ENCODE peak calls at places on chromosomes 5 and 9, in nine cellular contexts. X is CD8-positive, alpha-beta T cell; Z is right cardiac atrium; O is colonic mucosa; F is endodermal cell; T is gastrocnemius medialis; V is Peyer's patch; L is cardiac muscle cell; E is esophagus squamous epithelium. H is an unnamed sample.

GRCh38 chr5:119453045-119453383 is 717 bp downstream of the HSD17B4 start:
- DNase-seq in X (no peak), Z (no peak), O (peak; percentile 32), F (no peak), T (no peak), V (no peak), L (peak; percentile 28), E (no peak), H (peak; percentile 13)

GRCh38 chr5:19928556-19929421 is 59.2 kb downstream of the CDH18 start:
- DNase-seq in X (no peak), Z (no peak), O (no peak), F (no peak), T (no peak), V (no peak), L (no peak), E (no peak), H (peak; percentile 38)

GRCh38 chr9:107218834-107219485 is 64.1 kb upstream of the RAD23B start:
- DNase-seq in X (no peak), Z (no peak), O (no peak), F (no peak), T (no peak), V (no peak), L (no peak), E (no peak), H (no peak)

GRCh38 chr9:110126986-110127864 is 80.7 kb downstream of the C9orf152 start:
- DNase-seq in X (no peak), Z (peak; percentile 91), O (peak; percentile 61), F (peak; percentile 84), T (peak; percentile 5), V (no peak), L (peak; percentile 83), E (no peak), H (no peak)

GRCh38 chr5:151917931-151918330 is 6.7 kb downstream of the GLRA1 start:
- DNase-seq in X (no peak), Z (no peak), O (no peak), F (no peak), T (no peak), V (no peak), L (no peak), E (no peak), H (no peak)

GRCh38 chr5:50745221-50745620 is 78.8 kb downstream of the PARP8 start:
- DNase-seq in X (no peak), Z (no peak), O (no peak), F (no peak), T (no peak), V (no peak), L (no peak), E (no peak), H (no peak)

GRCh38 chr9:83451308-83451707 is 86.9 kb downstream of the FRMD3 start:
- DNase-seq in X (no peak), Z (no peak), O (no peak), F (no peak), T (no peak), V (no peak), L (no peak), E (no peak), H (no peak)

GRCh38 chr5:94779684-94780083 is 161.2 kb downstream of the SLF1 start:
- DNase-seq in X (no peak), Z (no peak), O (no peak), F (no peak), T (no peak), V (no peak), L (no peak), E (no peak), H (no peak)

GRCh38 chr9:14455243-14455642 is 141.3 kb upstream of the NFIB start:
- DNase-seq in X (no peak), Z (no peak), O (no peak), F (no peak), T (no peak), V (no peak), L (no peak), E (no peak), H (peak; percentile 51)

DNA sequence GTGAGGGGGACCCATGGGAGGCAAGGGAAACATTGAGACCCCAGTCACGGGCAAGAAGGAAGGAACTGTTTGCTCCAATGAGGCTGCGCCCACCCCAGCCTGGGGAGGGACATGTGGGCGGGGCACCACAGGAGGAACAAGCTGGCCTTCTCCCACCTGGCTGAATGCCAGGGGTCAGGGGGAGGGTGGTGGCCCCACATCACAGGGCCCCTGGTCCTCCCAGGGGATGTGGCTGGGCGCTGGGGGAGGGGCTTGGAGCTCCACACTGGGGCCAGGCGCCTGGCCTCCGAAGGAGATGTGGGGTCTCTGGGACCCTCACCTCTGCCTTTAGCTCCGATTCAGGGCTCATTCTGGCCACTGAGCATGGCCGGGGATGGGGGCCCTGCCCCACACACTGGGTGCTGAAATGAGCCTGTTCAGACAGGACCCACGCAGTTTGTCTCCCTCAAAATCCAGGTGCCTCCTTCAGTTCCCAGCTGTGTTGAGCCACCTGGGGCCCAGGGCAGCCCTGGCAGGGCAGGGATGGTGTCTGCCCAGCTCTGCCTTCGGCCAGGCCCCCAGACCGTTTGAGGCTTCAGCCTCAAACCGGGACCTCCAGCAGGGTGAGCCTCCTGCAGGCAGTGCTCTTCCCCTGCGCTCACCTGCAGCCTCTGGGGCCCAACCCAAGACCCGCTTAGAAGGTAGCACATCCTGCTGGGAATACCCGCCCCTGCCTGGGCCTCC is 33.2 kb upstream of the NOTCH1 start:
- DNase-seq in X (no peak), Z (peak; percentile 88), O (no peak), F (peak; percentile 84), T (no peak), V (no peak), L (peak; percentile 43), E (no peak), H (no peak)
- H3K4me3 ChIP-seq in X (no peak overlapping the region), Z (no peak overlapping the region), O (no peak overlapping the region), F (no peak overlapping the region), T (no peak overlapping the region), V (no peak overlapping the region), L (no peak overlapping the region), E (no peak overlapping the region), H (no peak overlapping the region)

DNA sequence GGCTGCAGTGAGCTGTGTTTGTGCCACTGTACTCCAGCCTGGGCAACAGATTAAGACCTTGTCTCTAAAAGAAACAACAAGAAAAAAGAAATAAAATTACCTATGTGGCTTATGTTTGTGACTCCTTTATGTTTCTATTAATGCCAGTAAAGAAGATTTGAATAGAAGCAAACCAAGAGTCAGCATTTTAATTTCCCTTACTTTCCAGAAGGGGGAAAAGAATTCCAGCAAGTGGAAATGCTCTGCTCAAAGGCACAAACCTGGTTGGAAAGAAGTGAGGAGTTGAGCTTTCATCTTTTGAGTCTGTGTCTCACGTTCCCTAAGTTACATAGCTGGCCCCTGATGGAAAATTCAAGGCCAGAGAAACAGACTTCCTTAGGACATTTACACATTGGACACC is 23.6 kb upstream of the ELL2 start:
- DNase-seq in X (no peak), Z (no peak), O (no peak), F (no peak), T (no peak), V (no peak), L (no peak), E (no peak), H (no peak)
- H3K27ac ChIP-seq in X (no peak overlapping the region), Z (no peak overlapping the region), O (no peak overlapping the region), F (no peak overlapping the region), T (no peak overlapping the region), V (no peak overlapping the region), L (peak overlapping the region; percentile 7), E (no peak overlapping the region), H (no peak overlapping the region)

GRCh38 chr5:114355086-114355830 is 6.6 kb upstream of the KCNN2 start:
- DNase-seq in X (no peak), Z (no peak), O (no peak), F (peak; percentile 50), T (no peak), V (no peak), L (no peak), E (no peak), H (no peak)
- H3K4me3 ChIP-seq in X (no peak overlapping the region), Z (no peak overlapping the region), O (no peak overlapping the region), F (no peak overlapping the region), T (no peak overlapping the region), V (no peak overlapping the region), L (no peak overlapping the region), E (no peak overlapping the region), H (no peak overlapping the region)

GRCh38 chr5:126139773-126140172 is 283.4 kb upstream of the GRAMD2B start:
- DNase-seq in X (no peak), Z (no peak), O (no peak), F (no peak), T (no peak), V (no peak), L (no peak), E (no peak), H (no peak)

GRCh38 chr5:126143622-126144021 is 279.6 kb upstream of the GRAMD2B start:
- DNase-seq in X (no peak), Z (no peak), O (no peak), F (no peak), T (no peak), V (no peak), L (no peak), E (no peak), H (no peak)

GRCh38 chr5:126139086-126139485 is 284.1 kb upstream of the GRAMD2B start:
- DNase-seq in X (no peak), Z (no peak), O (no peak), F (no peak), T (no peak), V (no peak), L (no peak), E (no peak), H (no peak)

GRCh38 chr5:126137771-126138474 is 285.3 kb upstream of the GRAMD2B start:
- DNase-seq in X (no peak), Z (no peak), O (no peak), F (no peak), T (no peak), V (no peak), L (no peak), E (no peak), H (no peak)

GRCh38 chr5:126138475-126139005 is 284.7 kb upstream of the GRAMD2B start:
- DNase-seq in X (no peak), Z (no peak), O (no peak), F (no peak), T (no peak), V (no peak), L (peak; percentile 60), E (no peak), H (no peak)
- H3K27ac ChIP-seq in X (no peak overlapping the region), Z (no peak overlapping the region), O (no peak overlapping the region), F (peak overlapping the region; percentile 42), T (no peak overlapping the region), V (no peak overlapping the region), L (no peak overlapping the region), E (no peak overlapping the region), H (no peak overlapping the region)

GRCh38 chr5:157113007-157113406 is 4.2 kb upstream of the HAVCR2 start:
- DNase-seq in X (no peak), Z (no peak), O (no peak), F (no peak), T (peak; percentile 19), V (no peak), L (no peak), E (no peak), H (no peak)

GRCh38 chr5:157109744-157110143 is 900 bp upstream of the HAVCR2 start:
- DNase-seq in X (peak; percentile 3), Z (no peak), O (no peak), F (no peak), T (no peak), V (no peak), L (peak; percentile 7), E (no peak), H (no peak)

GRCh38 chr5:157106668-157107461 is 2.0 kb downstream of the HAVCR2 start:
- DNase-seq in X (no peak), Z (peak; percentile 62), O (no peak), F (no peak), T (no peak), V (no peak), L (no peak), E (no peak), H (no peak)

GRCh38 chr5:157107508-157107907 is 1.3 kb downstream of the HAVCR2 start:
- DNase-seq in X (no peak), Z (no peak), O (no peak), F (no peak), T (no peak), V (no peak), L (no peak), E (no peak), H (no peak)

GRCh38 chr5:157108961-157109360 is at the start of gene HAVCR2:
- DNase-seq in X (peak; percentile 37), Z (peak; percentile 69), O (peak; percentile 36), F (no peak), T (peak; percentile 19), V (no peak), L (no peak), E (no peak), H (no peak)
- H3K4me3 ChIP-seq in X (peak within 1 kb of the TSS; percentile 26), Z (no peak within 1 kb of the TSS), O (peak within 1 kb of the TSS; percentile 2), F (no peak within 1 kb of the TSS), T (no peak within 1 kb of the TSS), V (peak within 1 kb of the TSS; percentile 6), L (no peak within 1 kb of the TSS), E (no peak within 1 kb of the TSS), H (no peak within 1 kb of the TSS)